ENCODE peak calls at places on chromosomes 1 and 21, in nine cellular contexts. One of them, this sample, is unnamed.

GRCh38 chr1:29706936-29707335 is 470.6 kb downstream of the PTPRU start:
- DNase-seq in HFF-Myc: peak; percentile 15
- DNase-seq in substantia nigra: no peak
- DNase-seq in RKO: no peak
- DNase-seq in SK-N-DZ: peak; percentile 15
- DNase-seq in sigmoid colon: no peak
- DNase-seq in epithelial cell of esophagus: peak; percentile 58
- DNase-seq in IMR-90: peak; percentile 44
- DNase-seq in A172: peak; percentile 25
- DNase-seq in this sample: peak; percentile 33

GRCh38 chr1:220353229-220354012 is 81.2 kb upstream of the RAB3GAP2 start:
- DNase-seq in epithelial cell of esophagus: no peak
- DNase-seq in SK-N-DZ: no peak
- DNase-seq in substantia nigra: no peak
- DNase-seq in A172: no peak
- DNase-seq in sigmoid colon: no peak
- DNase-seq in HFF-Myc: no peak
- DNase-seq in IMR-90: no peak
- DNase-seq in RKO: no peak
- DNase-seq in this sample: no peak

GRCh38 chr1:35298464-35298863 is 30.0 kb downstream of the ZMYM4 start:
- DNase-seq in A172: no peak
- DNase-seq in RKO: peak; percentile 48
- DNase-seq in sigmoid colon: no peak
- DNase-seq in HFF-Myc: no peak
- DNase-seq in SK-N-DZ: peak; percentile 1
- DNase-seq in substantia nigra: peak; percentile 17
- DNase-seq in epithelial cell of esophagus: peak; percentile 45
- DNase-seq in IMR-90: peak; percentile 36
- DNase-seq in this sample: peak; percentile 70

GRCh38 chr1:8649027-8649426 is 168.4 kb downstream of the RERE start:
- DNase-seq in RKO: no peak
- DNase-seq in HFF-Myc: no peak
- DNase-seq in SK-N-DZ: no peak
- DNase-seq in IMR-90: no peak
- DNase-seq in substantia nigra: no peak
- DNase-seq in sigmoid colon: no peak
- DNase-seq in A172: no peak
- DNase-seq in epithelial cell of esophagus: no peak
- DNase-seq in this sample: peak; percentile 55

GRCh38 chr1:47914218-47914937 is 82.8 kb downstream of the TRABD2B start:
- DNase-seq in RKO: no peak
- DNase-seq in HFF-Myc: no peak
- DNase-seq in sigmoid colon: no peak
- DNase-seq in IMR-90: no peak
- DNase-seq in SK-N-DZ: no peak
- DNase-seq in substantia nigra: no peak
- DNase-seq in epithelial cell of esophagus: peak; percentile 44
- DNase-seq in A172: no peak
- DNase-seq in this sample: peak; percentile 29

GRCh38 chr1:20727746-20728316 is 4.7 kb downstream of the SH2D5 start:
- DNase-seq in HFF-Myc: no peak
- DNase-seq in A172: no peak
- DNase-seq in IMR-90: no peak
- DNase-seq in sigmoid colon: no peak
- DNase-seq in RKO: no peak
- DNase-seq in substantia nigra: no peak
- DNase-seq in epithelial cell of esophagus: no peak
- DNase-seq in SK-N-DZ: no peak
- DNase-seq in this sample: no peak

GRCh38 chr1:37028981-37029617 is 5.2 kb downstream of the GRIK3 start:
- DNase-seq in RKO: no peak
- DNase-seq in sigmoid colon: no peak
- DNase-seq in IMR-90: no peak
- DNase-seq in HFF-Myc: no peak
- DNase-seq in SK-N-DZ: peak; percentile 55
- DNase-seq in substantia nigra: no peak
- DNase-seq in A172: no peak
- DNase-seq in epithelial cell of esophagus: no peak
- DNase-seq in this sample: no peak

GRCh38 chr21:42382915-42383314 is 12.9 kb downstream of the TMPRSS3 start:
- DNase-seq in sigmoid colon: no peak
- DNase-seq in SK-N-DZ: no peak
- DNase-seq in IMR-90: no peak
- DNase-seq in A172: no peak
- DNase-seq in epithelial cell of esophagus: no peak
- DNase-seq in HFF-Myc: no peak
- DNase-seq in RKO: no peak
- DNase-seq in substantia nigra: no peak
- DNase-seq in this sample: no peak

GRCh38 chr1:47571161-47571560 is 133.3 kb downstream of the FOXD2 start:
- DNase-seq in substantia nigra: no peak
- DNase-seq in sigmoid colon: no peak
- DNase-seq in HFF-Myc: no peak
- DNase-seq in epithelial cell of esophagus: no peak
- DNase-seq in IMR-90: no peak
- DNase-seq in SK-N-DZ: no peak
- DNase-seq in RKO: no peak
- DNase-seq in A172: no peak
- DNase-seq in this sample: no peak

GRCh38 chr1:76807543-76808260 is 59.6 kb upstream of the ST6GALNAC5 start:
- DNase-seq in SK-N-DZ: no peak
- DNase-seq in RKO: no peak
- DNase-seq in epithelial cell of esophagus: no peak
- DNase-seq in substantia nigra: no peak
- DNase-seq in A172: no peak
- DNase-seq in sigmoid colon: no peak
- DNase-seq in HFF-Myc: no peak
- DNase-seq in IMR-90: no peak
- DNase-seq in this sample: no peak

GRCh38 chr1:226678701-226679100 is 60.4 kb downstream of the ITPKB start:
- DNase-seq in epithelial cell of esophagus: no peak
- DNase-seq in RKO: no peak
- DNase-seq in A172: no peak
- DNase-seq in HFF-Myc: no peak
- DNase-seq in substantia nigra: no peak
- DNase-seq in SK-N-DZ: no peak
- DNase-seq in IMR-90: no peak
- DNase-seq in sigmoid colon: peak; percentile 65
- DNase-seq in this sample: no peak

GRCh38 chr1:42690477-42691156 is 8.4 kb downstream of the YBX1 start:
- DNase-seq in sigmoid colon: no peak
- DNase-seq in HFF-Myc: no peak
- DNase-seq in IMR-90: peak; percentile 14
- DNase-seq in substantia nigra: no peak
- DNase-seq in RKO: no peak
- DNase-seq in SK-N-DZ: no peak
- DNase-seq in epithelial cell of esophagus: peak; percentile 38
- DNase-seq in A172: no peak
- DNase-seq in this sample: no peak

GRCh38 chr1:248622491-248623106 is 12.3 kb downstream of the OR2T11 start:
- DNase-seq in A172: peak; percentile 65
- DNase-seq in sigmoid colon: no peak
- DNase-seq in RKO: peak; percentile 61
- DNase-seq in substantia nigra: no peak
- DNase-seq in IMR-90: peak; percentile 0
- DNase-seq in epithelial cell of esophagus: peak; percentile 41
- DNase-seq in HFF-Myc: no peak
- DNase-seq in SK-N-DZ: peak; percentile 16
- DNase-seq in this sample: peak; percentile 49

GRCh38 chr21:35925497-35925896 is 134.8 kb downstream of the SETD4 start:
- DNase-seq in SK-N-DZ: peak; percentile 6
- DNase-seq in RKO: no peak
- DNase-seq in sigmoid colon: peak; percentile 69
- DNase-seq in HFF-Myc: no peak
- DNase-seq in substantia nigra: no peak
- DNase-seq in epithelial cell of esophagus: peak; percentile 68
- DNase-seq in IMR-90: peak; percentile 18
- DNase-seq in A172: peak; percentile 70
- DNase-seq in this sample: peak; percentile 95

GRCh38 chr1:95195046-95195445 is 39.0 kb upstream of the RWDD3 start:
- DNase-seq in RKO: no peak
- DNase-seq in A172: no peak
- DNase-seq in SK-N-DZ: no peak
- DNase-seq in substantia nigra: no peak
- DNase-seq in IMR-90: no peak
- DNase-seq in epithelial cell of esophagus: no peak
- DNase-seq in HFF-Myc: no peak
- DNase-seq in sigmoid colon: no peak
- DNase-seq in this sample: no peak

GRCh38 chr1:80882552-80882951 is 918.2 kb upstream of the ADGRL2 start:
- DNase-seq in IMR-90: peak; percentile 65
- DNase-seq in A172: peak; percentile 28
- DNase-seq in sigmoid colon: no peak
- DNase-seq in epithelial cell of esophagus: peak; percentile 35
- DNase-seq in substantia nigra: no peak
- DNase-seq in HFF-Myc: no peak
- DNase-seq in RKO: no peak
- DNase-seq in SK-N-DZ: no peak
- DNase-seq in this sample: peak; percentile 79

GRCh38 chr1:150613061-150613920 is 16.1 kb downstream of the ENSA start:
- DNase-seq in SK-N-DZ: no peak
- DNase-seq in IMR-90: peak; percentile 98
- DNase-seq in substantia nigra: no peak
- DNase-seq in RKO: peak; percentile 100
- DNase-seq in HFF-Myc: peak; percentile 90
- DNase-seq in A172: peak; percentile 97
- DNase-seq in sigmoid colon: no peak
- DNase-seq in epithelial cell of esophagus: peak; percentile 85
- DNase-seq in this sample: peak; percentile 89

GRCh38 chr1:68959631-68960030 is 462.7 kb upstream of the DEPDC1 start:
- DNase-seq in IMR-90: no peak
- DNase-seq in HFF-Myc: no peak
- DNase-seq in RKO: no peak
- DNase-seq in sigmoid colon: no peak
- DNase-seq in A172: peak; percentile 15
- DNase-seq in SK-N-DZ: no peak
- DNase-seq in substantia nigra: no peak
- DNase-seq in epithelial cell of esophagus: peak; percentile 16
- DNase-seq in this sample: peak; percentile 66

GRCh38 chr1:6998267-6998666 is 213.0 kb downstream of the CAMTA1 start:
- DNase-seq in HFF-Myc: no peak
- DNase-seq in SK-N-DZ: peak; percentile 82
- DNase-seq in sigmoid colon: no peak
- DNase-seq in substantia nigra: no peak
- DNase-seq in epithelial cell of esophagus: no peak
- DNase-seq in A172: no peak
- DNase-seq in IMR-90: no peak
- DNase-seq in RKO: no peak
- DNase-seq in this sample: no peak

GRCh38 chr21:38440746-38441145 is 57.5 kb downstream of the ERG start:
- DNase-seq in RKO: no peak
- DNase-seq in SK-N-DZ: no peak
- DNase-seq in substantia nigra: no peak
- DNase-seq in IMR-90: peak; percentile 80
- DNase-seq in HFF-Myc: no peak
- DNase-seq in A172: peak; percentile 92
- DNase-seq in epithelial cell of esophagus: peak; percentile 83
- DNase-seq in sigmoid colon: no peak
- DNase-seq in this sample: peak; percentile 66

GRCh38 chr1:37680933-37681332 is 11.4 kb upstream of the CDCA8 start:
- DNase-seq in A172: no peak
- DNase-seq in substantia nigra: no peak
- DNase-seq in IMR-90: no peak
- DNase-seq in SK-N-DZ: no peak
- DNase-seq in epithelial cell of esophagus: no peak
- DNase-seq in sigmoid colon: no peak
- DNase-seq in HFF-Myc: no peak
- DNase-seq in RKO: no peak
- DNase-seq in this sample: no peak

GRCh38 chr1:20290624-20291597 is at the start of gene VWA5B1:
- DNase-seq in IMR-90: no peak
- DNase-seq in sigmoid colon: no peak
- DNase-seq in SK-N-DZ: no peak
- DNase-seq in A172: no peak
- DNase-seq in epithelial cell of esophagus: no peak
- DNase-seq in RKO: no peak
- DNase-seq in HFF-Myc: no peak
- DNase-seq in substantia nigra: no peak
- DNase-seq in this sample: peak; percentile 34

GRCh38 chr1:47883963-47884362 is 113.2 kb downstream of the TRABD2B start:
- DNase-seq in sigmoid colon: no peak
- DNase-seq in HFF-Myc: no peak
- DNase-seq in IMR-90: no peak
- DNase-seq in RKO: no peak
- DNase-seq in A172: no peak
- DNase-seq in SK-N-DZ: no peak
- DNase-seq in epithelial cell of esophagus: no peak
- DNase-seq in substantia nigra: no peak
- DNase-seq in this sample: no peak

GRCh38 chr21:33196956-33197374 is 32.8 kb upstream of the IFNAR2 start:
- DNase-seq in RKO: peak; percentile 75
- DNase-seq in sigmoid colon: peak; percentile 78
- DNase-seq in epithelial cell of esophagus: peak; percentile 72
- DNase-seq in SK-N-DZ: peak; percentile 61
- DNase-seq in substantia nigra: peak; percentile 60
- DNase-seq in HFF-Myc: peak; percentile 25
- DNase-seq in A172: peak; percentile 72
- DNase-seq in IMR-90: peak; percentile 62
- DNase-seq in this sample: peak; percentile 54

GRCh38 chr1:226984521-226985238 is 44.6 kb downstream of the COQ8A start:
- DNase-seq in epithelial cell of esophagus: no peak
- DNase-seq in RKO: no peak
- DNase-seq in IMR-90: no peak
- DNase-seq in substantia nigra: no peak
- DNase-seq in A172: no peak
- DNase-seq in SK-N-DZ: no peak
- DNase-seq in HFF-Myc: no peak
- DNase-seq in sigmoid colon: peak; percentile 64
- DNase-seq in this sample: no peak

GRCh38 chr21:32772281-32773047 is 909 bp upstream of the PAXBP1 start:
- DNase-seq in epithelial cell of esophagus: peak; percentile 45
- DNase-seq in IMR-90: peak; percentile 20
- DNase-seq in sigmoid colon: no peak
- DNase-seq in substantia nigra: no peak
- DNase-seq in A172: peak; percentile 45
- DNase-seq in HFF-Myc: no peak
- DNase-seq in SK-N-DZ: no peak
- DNase-seq in RKO: peak; percentile 47
- DNase-seq in this sample: peak; percentile 70

GRCh38 chr1:28136636-28137613 is 39.6 kb downstream of the PTAFR start:
- DNase-seq in substantia nigra: no peak
- DNase-seq in SK-N-DZ: no peak
- DNase-seq in A172: no peak
- DNase-seq in epithelial cell of esophagus: peak; percentile 57
- DNase-seq in RKO: no peak
- DNase-seq in IMR-90: peak; percentile 51
- DNase-seq in HFF-Myc: no peak
- DNase-seq in sigmoid colon: no peak
- DNase-seq in this sample: peak; percentile 65

GRCh38 chr21:42257091-42257760 is 38.3 kb downstream of the ABCG1 start:
- DNase-seq in epithelial cell of esophagus: no peak
- DNase-seq in substantia nigra: no peak
- DNase-seq in SK-N-DZ: no peak
- DNase-seq in IMR-90: no peak
- DNase-seq in A172: no peak
- DNase-seq in RKO: no peak
- DNase-seq in sigmoid colon: no peak
- DNase-seq in HFF-Myc: no peak
- DNase-seq in this sample: no peak

GRCh38 chr1:174769961-174770549 is 229.7 kb upstream of the CACYBP start:
- DNase-seq in A172: peak; percentile 62
- DNase-seq in SK-N-DZ: peak; percentile 57
- DNase-seq in epithelial cell of esophagus: peak; percentile 62
- DNase-seq in HFF-Myc: peak; percentile 21
- DNase-seq in substantia nigra: no peak
- DNase-seq in IMR-90: peak; percentile 60
- DNase-seq in RKO: peak; percentile 73
- DNase-seq in sigmoid colon: no peak
- DNase-seq in this sample: peak; percentile 67

GRCh38 chr1:155183775-155184221 is 10.1 kb downstream of the TRIM46 start:
- DNase-seq in HFF-Myc: no peak
- DNase-seq in RKO: no peak
- DNase-seq in epithelial cell of esophagus: no peak
- DNase-seq in SK-N-DZ: no peak
- DNase-seq in substantia nigra: no peak
- DNase-seq in IMR-90: no peak
- DNase-seq in A172: no peak
- DNase-seq in sigmoid colon: peak; percentile 58
- DNase-seq in this sample: no peak

GRCh38 chr1:175317795-175318194 is 125.2 kb upstream of the KIAA0040 start:
- DNase-seq in RKO: no peak
- DNase-seq in A172: no peak
- DNase-seq in sigmoid colon: peak; percentile 78
- DNase-seq in SK-N-DZ: no peak
- DNase-seq in substantia nigra: peak; percentile 9
- DNase-seq in IMR-90: no peak
- DNase-seq in epithelial cell of esophagus: peak; percentile 41
- DNase-seq in HFF-Myc: no peak
- DNase-seq in this sample: peak; percentile 11